ENCODE peak calls at places on chromosomes 5 and 9, in ten cellular contexts. T is T follicular helper cell; N is C1 segment of cervical spinal cord; H is coronary artery; C is activated CD4-positive, alpha-beta T cell treated with anti-CD3 and anti-CD28 coated beads, Interleukin-2, amount 10 ng/mL, durations not matched to agents 7 days and 5 days; O is fibroblast of villous mesenchyme; X is D341Med; V is Jurkat, Clone E6-1; L is stimulated activated CD4-positive, alpha-beta T cell treated with anti-CD3 and anti-CD28 coated beads, Interleukin-1b, Interleukin-23, amount 100 ng/mL, for 4 hours; Y is activated naive CD4-positive, alpha-beta T cell treated with Interleukin-2 at 50 U/mL for 16 hours. I is an unnamed sample.
A peak's percentile ranks its signal among the peaks of the same experiment; 100 is the strongest.

GRCh38 chr9:37575511-37575914 is 667 bp downstream of the FBXO10 start:
- DNase-seq in Y (no peak), H (no peak), L (no peak), X (peak; percentile 43), O (peak; percentile 18), V (no peak), C (no peak), N (no peak), T (no peak), I (no peak)

GRCh38 chr5:178394074-178394473 is 161.5 kb upstream of the PHYKPL start:
- DNase-seq in O (no peak), C (no peak), T (no peak), Y (no peak), H (peak; percentile 54), L (no peak), V (no peak), X (peak; percentile 21), N (no peak), I (no peak)

GRCh38 chr5:59209758-59210359 is 627.0 kb downstream of the RAB3C start:
- DNase-seq in L (no peak), C (no peak), O (peak; percentile 80), X (no peak), Y (no peak), N (no peak), V (no peak), T (no peak), H (no peak), I (no peak)

GRCh38 chr5:140011297-140011802 is 31.7 kb downstream of the NRG2 start:
- DNase-seq in C (no peak), O (no peak), X (no peak), N (no peak), T (no peak), Y (no peak), V (no peak), H (no peak), L (no peak), I (no peak)

GRCh38 chr9:17906204-17906840 is 327.5 kb downstream of the SH3GL2 start:
- DNase-seq in X (peak; percentile 61), O (no peak), Y (no peak), L (no peak), H (no peak), V (no peak), T (no peak), N (no peak), C (no peak), I (no peak)

GRCh38 chr9:114016629-114017423 is 61.3 kb downstream of the AMBP start:
- DNase-seq in N (no peak), X (peak; percentile 9), O (no peak), Y (no peak), L (no peak), V (no peak), C (peak; percentile 3), T (no peak), H (peak; percentile 59), I (peak; percentile 76)

GRCh38 chr5:31921852-31922305 is 252.2 kb downstream of the GOLPH3 start:
- DNase-seq in N (no peak), Y (no peak), H (no peak), C (no peak), L (no peak), T (no peak), O (peak; percentile 84), X (no peak), V (no peak), I (no peak)

GRCh38 chr5:36494756-36495637 is 111.4 kb upstream of the SLC1A3 start:
- DNase-seq in T (no peak), V (no peak), C (no peak), L (no peak), X (no peak), N (peak; percentile 17), Y (no peak), O (no peak), H (no peak), I (no peak)

GRCh38 chr5:95900383-95900958 is 61.2 kb downstream of the ELL2 start:
- DNase-seq in V (no peak), H (no peak), Y (no peak), C (no peak), L (no peak), X (peak; percentile 65), T (no peak), N (no peak), O (peak; percentile 91), I (no peak)

GRCh38 chr5:96093890-96094381 is 132.3 kb upstream of the ELL2 start:
- DNase-seq in N (no peak), V (no peak), O (no peak), L (no peak), T (no peak), Y (no peak), H (no peak), C (no peak), X (no peak), I (no peak)

GRCh38 chr5:127355342-127355741 is 64.7 kb downstream of the MEGF10 start:
- DNase-seq in O (no peak), H (no peak), L (no peak), V (no peak), X (no peak), T (no peak), C (no peak), N (no peak), Y (no peak), I (no peak)

GRCh38 chr9:131125038-131125287 is 423 bp upstream of the NUP214 start:
- DNase-seq in C (no peak), O (peak; percentile 14), N (no peak), T (no peak), X (no peak), V (no peak), Y (no peak), H (no peak), L (no peak), I (no peak)

GRCh38 chr9:137272241-137273094 is 5.1 kb upstream of the TOR4A start:
- DNase-seq in L (no peak), N (no peak), V (no peak), O (no peak), C (no peak), Y (no peak), H (no peak), X (no peak), T (no peak), I (peak; percentile 83)

GRCh38 chr9:88746029-88746743 is 211.2 kb downstream of the NXNL2 start:
- DNase-seq in T (no peak), N (no peak), L (no peak), H (peak; percentile 75), O (peak; percentile 98), V (no peak), Y (no peak), C (no peak), X (no peak), I (no peak)

GRCh38 chr5:111998871-111999270 is 241.9 kb upstream of the NREP start:
- DNase-seq in X (no peak), Y (no peak), O (no peak), N (no peak), C (no peak), T (no peak), V (no peak), L (no peak), H (no peak), I (no peak)

GRCh38 chr9:37540634-37541033 is 35.5 kb downstream of the FBXO10 start:
- DNase-seq in V (no peak), N (no peak), T (no peak), L (no peak), O (no peak), C (no peak), X (no peak), Y (no peak), H (no peak), I (no peak)

GRCh38 chr9:131398204-131398603 is 4.3 kb downstream of the PRRC2B start:
- DNase-seq in H (no peak), N (no peak), V (peak; percentile 92), C (peak; percentile 86), Y (peak; percentile 47), O (no peak), T (peak; percentile 43), X (no peak), L (no peak), I (no peak)

GRCh38 chr9:101601904-101602765 is 7.4 kb upstream of the PPP3R2 start:
- DNase-seq in N (no peak), H (no peak), T (no peak), X (peak; percentile 69), Y (no peak), O (peak; percentile 53), V (peak; percentile 28), L (no peak), C (peak; percentile 12), I (no peak)

GRCh38 chr5:126139086-126139485 is 284.1 kb upstream of the GRAMD2B start:
- DNase-seq in X (no peak), N (no peak), H (no peak), T (no peak), O (no peak), C (no peak), Y (no peak), L (no peak), V (no peak), I (no peak)

GRCh38 chr9:11973511-11973910 is 719.7 kb upstream of the TYRP1 start:
- DNase-seq in X (no peak), V (no peak), C (no peak), N (no peak), T (no peak), O (no peak), H (no peak), Y (no peak), L (no peak), I (no peak)

GRCh38 chr9:86062845-86063693 is 36.3 kb downstream of the GOLM1 start:
- DNase-seq in C (no peak), T (no peak), V (no peak), X (no peak), O (no peak), L (no peak), N (no peak), H (no peak), Y (no peak), I (peak; percentile 19)

GRCh38 chr9:89448381-89448780 is 49.5 kb downstream of the SEMA4D start:
- DNase-seq in N (peak; percentile 73), Y (peak; percentile 62), L (no peak), O (no peak), V (no peak), H (no peak), T (no peak), X (no peak), C (no peak), I (no peak)

GRCh38 chr5:151523335-151523734 is 67.8 kb downstream of the FAT2 start:
- DNase-seq in X (peak; percentile 51), Y (peak; percentile 13), O (peak; percentile 44), N (no peak), V (peak; percentile 51), L (no peak), T (no peak), C (peak; percentile 57), H (peak; percentile 41), I (no peak)

GRCh38 chr5:117357886-117358285 is 783.3 kb upstream of the SEMA6A start:
- DNase-seq in T (no peak), H (no peak), N (no peak), C (no peak), L (no peak), O (no peak), V (no peak), X (no peak), Y (no peak), I (no peak)

GRCh38 chr5:15993934-15994333 is 185.7 kb downstream of the MARCHF11 start:
- DNase-seq in O (peak; percentile 8), Y (no peak), H (no peak), T (no peak), X (no peak), C (no peak), V (no peak), L (no peak), N (no peak), I (no peak)

GRCh38 chr5:57724836-57725235 is 242.2 kb upstream of the ACTBL2 start:
- DNase-seq in N (no peak), C (no peak), O (no peak), X (no peak), H (no peak), Y (no peak), L (no peak), T (no peak), V (no peak), I (no peak)

GRCh38 chr9:98943682-98944129 is at the start of gene COL15A1:
- DNase-seq in O (peak; percentile 59), N (no peak), C (no peak), T (no peak), X (peak; percentile 66), L (no peak), Y (no peak), H (peak; percentile 79), V (no peak), I (no peak)

I was measured in osteocyte.